ENCODE peak calls at places on chromosomes 7 and 10, in nine cellular contexts. F, Y, J, Q, K, S, O, B and U are unnamed samples.

GRCh38 chr7:105387621-105388372 is 924 bp downstream of the SRPK2 start:
- DNase-seq in S (peak), F (peak), K (no peak), J (peak), Q (peak), O (no peak), Y (peak), B (peak), U (no peak)

GRCh38 chr7:122686360-122686878 is 12.5 kb downstream of the RNF133 start:
- DNase-seq in K (no peak), S (no peak), Q (no peak), B (no peak), O (no peak), J (no peak), Y (no peak), F (no peak), U (no peak)

GRCh38 chr10:28403090-28403489 is 100.2 kb upstream of the MPP7 start:
- DNase-seq in O (no peak), B (peak), J (no peak), Q (no peak), S (no peak), F (no peak), K (no peak), Y (no peak), U (no peak)

GRCh38 chr10:26367771-26368170 is 70.4 kb upstream of the APBB1IP start:
- DNase-seq in F (peak), J (no peak), K (no peak), Q (peak), Y (peak), O (no peak), S (no peak), B (peak), U (no peak)

GRCh38 chr10:104580321-104580720 is 60.8 kb upstream of the SORCS3 start:
- DNase-seq in Q (no peak), J (no peak), S (no peak), O (no peak), K (no peak), Y (no peak), F (no peak), B (peak), U (no peak)

GRCh38 chr10:114306116-114306973 is 67.3 kb downstream of the VWA2 start:
- DNase-seq in Y (no peak), K (peak), Q (no peak), B (peak), F (no peak), S (no peak), J (peak), O (no peak), U (no peak)

GRCh38 chr7:235576-236395 is 43.4 kb downstream of the FAM20C start:
- DNase-seq in S (no peak), B (no peak), F (no peak), K (no peak), J (no peak), O (no peak), Y (peak), Q (no peak), U (no peak)

GRCh38 chr7:103009466-103010219 is 65.0 kb downstream of the FBXL13 start:
- DNase-seq in Y (no peak), F (no peak), O (no peak), B (no peak), J (peak), K (no peak), Q (no peak), S (no peak), U (no peak)

GRCh38 chr7:70092314-70093303 is 494.3 kb downstream of the AUTS2 start:
- DNase-seq in K (peak), B (peak), Q (no peak), S (no peak), O (no peak), F (no peak), Y (no peak), J (no peak), U (no peak)